ENCODE peak calls at places on chromosomes 11 and 22, in four cellular contexts. K is NCI-H2171 treated with DMSO at 0.1 percent for 48 hours; C is activated CD4-positive, alpha-beta T cell treated with anti-CD3 and anti-CD28 coated beads for 48 hours; J is CD14-positive monocyte. U is an unnamed sample.

GRCh38 chr11:112227002-112227401 is 774 bp downstream of the PTS start:
- DNase-seq in K (no peak), C (no peak), J (no peak), U (no peak)

GRCh38 chr22:42745118-42745517 is 24.4 kb upstream of the A4GALT start:
- DNase-seq in K (no peak), C (no peak), J (no peak), U (no peak)

GRCh38 chr22:25764270-25765015 is 22.5 kb downstream of the MYO18B start:
- DNase-seq in K (no peak), C (peak; percentile 27), J (no peak), U (no peak)

GRCh38 chr11:59295435-59295834 is 63.3 kb upstream of the OR5AN1 start:
- DNase-seq in K (no peak), C (no peak), J (no peak), U (no peak)

GRCh38 chr22:39778055-39778454 is 115.5 kb downstream of the ENTHD1 start:
- DNase-seq in K (no peak), C (no peak), J (no peak), U (no peak)

GRCh38 chr11:99199336-99199735 is 178.6 kb downstream of the CNTN5 start:
- DNase-seq in K (peak; percentile 34), C (no peak), J (no peak), U (no peak)

GRCh38 chr11:104776501-104777170 is 121.6 kb downstream of the CASP12 start:
- DNase-seq in K (no peak), C (no peak), J (no peak), U (no peak)

GRCh38 chr11:68273056-68273738 is 1.4 kb upstream of the C11orf24 start:
- DNase-seq in K (no peak), C (no peak), J (no peak), U (no peak)

GRCh38 chr22:17056807-17057206 is 28.0 kb upstream of the IL17RA start:
- DNase-seq in K (no peak), C (no peak), J (no peak), U (no peak)

GRCh38 chr11:60857378-60858232 is 1.9 kb upstream of the PTGDR2 start:
- DNase-seq in K (no peak), C (no peak), J (no peak), U (no peak)

GRCh38 chr11:18749681-18750319 is 23.8 kb upstream of the IGSF22 start:
- DNase-seq in K (no peak), C (no peak), J (no peak), U (peak; percentile 38)

GRCh38 chr11:9861860-9862725 is 198.2 kb downstream of the SWAP70 start:
- DNase-seq in K (peak; percentile 11), C (peak; percentile 60), J (peak; percentile 47), U (peak; percentile 62)

GRCh38 chr11:28010001-28010400 is 98.0 kb downstream of the KIF18A start:
- DNase-seq in K (no peak), C (no peak), J (no peak), U (peak; percentile 16)

GRCh38 chr11:132969892-132970291 is 562.4 kb downstream of the OPCML start:
- DNase-seq in K (no peak), C (no peak), J (no peak), U (no peak)

GRCh38 chr11:27699242-27699925 is 871 bp downstream of the BDNF start:
- DNase-seq in K (no peak), C (no peak), J (no peak), U (no peak)

GRCh38 chr22:24763872-24764485 is 10.5 kb downstream of the PIWIL3 start:
- DNase-seq in K (no peak), C (no peak), J (no peak), U (no peak)

GRCh38 chr22:44691796-44692661 is 10.0 kb upstream of the PRR5 start:
- DNase-seq in K (no peak), C (no peak), J (no peak), U (no peak)

GRCh38 chr11:27453701-27454100 is 18.9 kb downstream of the LGR4 start:
- DNase-seq in K (no peak), C (no peak), J (no peak), U (no peak)

GRCh38 chr11:9565822-9566560 is 7.5 kb upstream of the WEE1 start:
- DNase-seq in K (no peak), C (peak; percentile 72), J (peak; percentile 69), U (peak; percentile 100)

GRCh38 chr22:17232406-17232805 is 13.2 kb upstream of the ADA2 start:
- DNase-seq in K (no peak), C (no peak), J (peak; percentile 13), U (no peak)